ENCODE peak calls at places on chromosomes 2 and 18, in eight cellular contexts. One of them, this sample, is unnamed.

GRCh38 chr18:80034852-80035406 is 695 bp downstream of the RBFA start:
- DNase-seq in endothelial cell of umbilical vein: peak; percentile 20
- DNase-seq in sigmoid colon: no peak
- DNase-seq in lower leg skin: no peak
- DNase-seq in uterus: no peak
- DNase-seq in IMR-90: no peak
- DNase-seq in H54: no peak
- DNase-seq in A549: no peak
- DNase-seq in this sample: peak; percentile 38

GRCh38 chr2:113700186-113700841 is 56.1 kb downstream of the SLC35F5 start:
- DNase-seq in sigmoid colon: no peak
- DNase-seq in uterus: no peak
- DNase-seq in endothelial cell of umbilical vein: no peak
- DNase-seq in IMR-90: peak; percentile 15
- DNase-seq in H54: peak; percentile 18
- DNase-seq in lower leg skin: no peak
- DNase-seq in A549: no peak
- DNase-seq in this sample: peak; percentile 64

GRCh38 chr2:9528036-9528787 is 27.4 kb downstream of the ADAM17 start:
- DNase-seq in lower leg skin: no peak
- DNase-seq in endothelial cell of umbilical vein: peak; percentile 17
- DNase-seq in IMR-90: peak; percentile 43
- DNase-seq in H54: no peak
- DNase-seq in sigmoid colon: no peak
- DNase-seq in uterus: no peak
- DNase-seq in A549: no peak
- DNase-seq in this sample: no peak

GRCh38 chr18:75350440-75350839 is 77.1 kb downstream of the SMIM21 start:
- DNase-seq in sigmoid colon: no peak
- DNase-seq in endothelial cell of umbilical vein: no peak
- DNase-seq in lower leg skin: no peak
- DNase-seq in IMR-90: no peak
- DNase-seq in A549: no peak
- DNase-seq in uterus: no peak
- DNase-seq in H54: no peak
- DNase-seq in this sample: no peak

GRCh38 chr2:1727796-1728474 is 16.4 kb downstream of the PXDN start:
- DNase-seq in A549: no peak
- DNase-seq in IMR-90: no peak
- DNase-seq in uterus: peak; percentile 19
- DNase-seq in H54: no peak
- DNase-seq in endothelial cell of umbilical vein: no peak
- DNase-seq in lower leg skin: peak; percentile 74
- DNase-seq in sigmoid colon: peak; percentile 67
- DNase-seq in this sample: no peak

GRCh38 chr18:15198116-15198389 is 450.1 kb downstream of the ANKRD30B start:
- DNase-seq in uterus: no peak
- DNase-seq in sigmoid colon: no peak
- DNase-seq in A549: no peak
- DNase-seq in endothelial cell of umbilical vein: no peak
- DNase-seq in H54: no peak
- DNase-seq in lower leg skin: no peak
- DNase-seq in IMR-90: no peak
- DNase-seq in this sample: no peak

GRCh38 chr2:58502931-58503330 is 261.8 kb upstream of the FANCL start:
- DNase-seq in sigmoid colon: no peak
- DNase-seq in H54: no peak
- DNase-seq in endothelial cell of umbilical vein: no peak
- DNase-seq in uterus: no peak
- DNase-seq in IMR-90: no peak
- DNase-seq in lower leg skin: no peak
- DNase-seq in A549: no peak
- DNase-seq in this sample: no peak

GRCh38 chr2:237563816-237564215 is 2.6 kb upstream of the PRLH start:
- DNase-seq in endothelial cell of umbilical vein: peak; percentile 14
- DNase-seq in sigmoid colon: peak; percentile 62
- DNase-seq in IMR-90: peak; percentile 23
- DNase-seq in A549: no peak
- DNase-seq in H54: no peak
- DNase-seq in lower leg skin: no peak
- DNase-seq in uterus: no peak
- DNase-seq in this sample: no peak

GRCh38 chr18:55136864-55137263 is 177.6 kb upstream of the CCDC68 start:
- DNase-seq in sigmoid colon: no peak
- DNase-seq in A549: no peak
- DNase-seq in lower leg skin: no peak
- DNase-seq in H54: peak; percentile 7
- DNase-seq in uterus: no peak
- DNase-seq in IMR-90: peak; percentile 70
- DNase-seq in endothelial cell of umbilical vein: peak; percentile 5
- DNase-seq in this sample: no peak

GRCh38 chr18:50695431-50696176 is 124.2 kb downstream of the MRO start:
- DNase-seq in A549: no peak
- DNase-seq in uterus: no peak
- DNase-seq in H54: no peak
- DNase-seq in sigmoid colon: peak; percentile 47
- DNase-seq in IMR-90: no peak
- DNase-seq in endothelial cell of umbilical vein: no peak
- DNase-seq in lower leg skin: no peak
- DNase-seq in this sample: no peak

GRCh38 chr2:112075490-112076260 is 20.6 kb downstream of the TMEM87B start:
- DNase-seq in A549: no peak
- DNase-seq in endothelial cell of umbilical vein: peak; percentile 86
- DNase-seq in IMR-90: peak; percentile 29
- DNase-seq in lower leg skin: no peak
- DNase-seq in uterus: no peak
- DNase-seq in sigmoid colon: no peak
- DNase-seq in H54: no peak
- DNase-seq in this sample: no peak

GRCh38 chr18:448116-448515 is 52.4 kb downstream of the COLEC12 start:
- DNase-seq in endothelial cell of umbilical vein: peak; percentile 77
- DNase-seq in A549: no peak
- DNase-seq in H54: no peak
- DNase-seq in IMR-90: peak; percentile 22
- DNase-seq in uterus: no peak
- DNase-seq in lower leg skin: no peak
- DNase-seq in sigmoid colon: no peak
- DNase-seq in this sample: no peak

GRCh38 chr2:152336103-152336853 is 1.3 kb downstream of the FMNL2 start:
- DNase-seq in sigmoid colon: peak; percentile 84
- DNase-seq in H54: peak; percentile 52
- DNase-seq in A549: peak; percentile 33
- DNase-seq in endothelial cell of umbilical vein: peak; percentile 54
- DNase-seq in uterus: peak; percentile 55
- DNase-seq in lower leg skin: peak; percentile 93
- DNase-seq in IMR-90: peak; percentile 47
- DNase-seq in this sample: no peak

GRCh38 chr2:152335851-152336102 is 803 bp downstream of the FMNL2 start:
- DNase-seq in IMR-90: no peak
- DNase-seq in A549: no peak
- DNase-seq in uterus: peak; percentile 23
- DNase-seq in lower leg skin: peak; percentile 85
- DNase-seq in sigmoid colon: no peak
- DNase-seq in H54: peak; percentile 26
- DNase-seq in endothelial cell of umbilical vein: no peak
- DNase-seq in this sample: no peak

GRCh38 chr2:152336854-152337510 is 2.0 kb downstream of the FMNL2 start:
- DNase-seq in sigmoid colon: peak; percentile 89
- DNase-seq in IMR-90: peak; percentile 53
- DNase-seq in H54: peak; percentile 6
- DNase-seq in uterus: peak; percentile 60
- DNase-seq in endothelial cell of umbilical vein: no peak
- DNase-seq in lower leg skin: no peak
- DNase-seq in A549: no peak
- DNase-seq in this sample: no peak

GRCh38 chr2:152334701-152335015 is 316 bp upstream of the FMNL2 start:
- DNase-seq in lower leg skin: no peak
- DNase-seq in A549: no peak
- DNase-seq in IMR-90: no peak
- DNase-seq in sigmoid colon: no peak
- DNase-seq in uterus: no peak
- DNase-seq in H54: no peak
- DNase-seq in endothelial cell of umbilical vein: no peak
- DNase-seq in this sample: no peak

GRCh38 chr2:152335016-152335850 is at the start of gene FMNL2:
- DNase-seq in uterus: peak; percentile 83
- DNase-seq in sigmoid colon: peak; percentile 91
- DNase-seq in H54: peak; percentile 76
- DNase-seq in IMR-90: peak; percentile 65
- DNase-seq in endothelial cell of umbilical vein: peak; percentile 89
- DNase-seq in A549: peak; percentile 66
- DNase-seq in lower leg skin: peak; percentile 96
- DNase-seq in this sample: peak; percentile 55
- TF ChIP-seq POLR2A in uterus: peak; percentile 77
- TF ChIP-seq POLR2A in sigmoid colon: peak; percentile 32
- TF ChIP-seq POLR2A in H54: peak; percentile 52
- TF ChIP-seq POLR2A in IMR-90: peak; percentile 56
- TF ChIP-seq POLR2A in endothelial cell of umbilical vein: peak; percentile 88
- TF ChIP-seq POLR2A in A549: peak; percentile 87
- TF ChIP-seq POLR2A in lower leg skin: no peak
- TF ChIP-seq POLR2A in this sample: no peak

GRCh38 chr2:195486987-195487644 is 169.9 kb upstream of the SLC39A10 start:
- DNase-seq in IMR-90: peak; percentile 81
- DNase-seq in sigmoid colon: no peak
- DNase-seq in endothelial cell of umbilical vein: no peak
- DNase-seq in uterus: no peak
- DNase-seq in H54: peak; percentile 15
- DNase-seq in lower leg skin: no peak
- DNase-seq in A549: peak; percentile 24
- DNase-seq in this sample: peak; percentile 93
- TF ChIP-seq POLR2A in IMR-90: no peak
- TF ChIP-seq POLR2A in sigmoid colon: no peak
- TF ChIP-seq POLR2A in endothelial cell of umbilical vein: no peak
- TF ChIP-seq POLR2A in uterus: no peak
- TF ChIP-seq POLR2A in H54: no peak
- TF ChIP-seq POLR2A in lower leg skin: no peak
- TF ChIP-seq POLR2A in A549: no peak
- TF ChIP-seq POLR2A in this sample: no peak

DNA sequence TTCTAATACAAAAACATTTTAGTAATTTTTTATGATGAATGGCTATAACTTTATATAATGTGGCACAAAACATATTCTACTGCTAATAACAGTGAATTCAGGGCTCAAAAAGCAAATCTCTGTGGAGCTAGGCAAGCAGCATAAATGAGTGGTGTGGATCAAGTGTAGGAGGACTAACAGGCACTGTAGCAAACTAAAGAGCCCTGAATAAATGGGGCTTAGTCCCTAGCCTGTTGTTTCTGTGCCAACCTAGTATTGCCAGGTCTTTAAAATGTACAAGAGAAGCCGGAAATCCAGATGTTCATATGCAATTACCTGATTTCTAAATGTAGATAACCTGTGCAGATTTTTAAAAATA is 18.5 kb downstream of the REL start:
- DNase-seq in uterus: no peak
- DNase-seq in A549: no peak
- DNase-seq in H54: no peak
- DNase-seq in IMR-90: no peak
- DNase-seq in endothelial cell of umbilical vein: no peak
- DNase-seq in sigmoid colon: no peak
- DNase-seq in lower leg skin: no peak
- DNase-seq in this sample: no peak
- TF ChIP-seq POLR2A in uterus: no peak
- TF ChIP-seq POLR2A in A549: no peak
- TF ChIP-seq POLR2A in H54: no peak
- TF ChIP-seq POLR2A in IMR-90: no peak
- TF ChIP-seq POLR2A in endothelial cell of umbilical vein: no peak
- TF ChIP-seq POLR2A in sigmoid colon: no peak
- TF ChIP-seq POLR2A in lower leg skin: no peak
- TF ChIP-seq POLR2A in this sample: no peak

DNA sequence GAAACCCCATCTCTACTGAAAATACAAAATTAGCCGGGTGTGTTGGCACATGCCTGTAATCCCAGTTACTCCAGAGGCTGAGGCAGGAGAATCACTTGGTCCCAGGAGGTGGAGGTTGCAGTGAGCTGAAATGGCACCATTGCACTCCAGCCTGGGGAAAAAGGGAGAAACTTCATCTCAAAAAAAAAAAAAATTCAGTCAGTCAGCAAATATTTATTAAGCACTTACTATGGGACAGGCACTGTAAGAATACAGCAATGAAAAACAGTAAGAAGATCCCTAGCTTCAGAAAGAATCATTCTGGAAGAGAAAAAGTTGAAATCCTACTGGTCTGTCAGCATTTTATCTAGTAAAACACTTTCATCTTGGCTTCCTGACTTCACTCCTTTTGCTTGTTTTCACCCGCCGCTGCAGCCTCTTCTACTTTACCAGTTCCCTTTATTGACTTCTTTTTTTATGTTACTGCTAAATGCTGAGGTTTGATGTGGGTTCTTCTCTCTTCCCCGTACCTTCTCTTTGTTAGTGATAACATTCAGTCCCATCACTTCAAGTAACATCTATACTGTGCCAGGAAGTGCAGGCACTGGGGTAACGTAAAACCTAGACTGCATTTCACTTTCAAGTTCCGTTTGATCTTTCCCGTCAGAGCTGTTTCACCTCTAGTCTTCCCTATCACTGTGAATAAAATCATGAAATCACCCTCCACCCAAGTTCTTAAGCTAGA is 10.8 kb upstream of the TAF4B start:
- DNase-seq in H54: no peak
- DNase-seq in lower leg skin: no peak
- DNase-seq in A549: no peak
- DNase-seq in sigmoid colon: no peak
- DNase-seq in endothelial cell of umbilical vein: no peak
- DNase-seq in uterus: no peak
- DNase-seq in IMR-90: no peak
- DNase-seq in this sample: no peak
- TF ChIP-seq POLR2A in H54: no peak
- TF ChIP-seq POLR2A in lower leg skin: no peak
- TF ChIP-seq POLR2A in A549: no peak
- TF ChIP-seq POLR2A in sigmoid colon: no peak
- TF ChIP-seq POLR2A in endothelial cell of umbilical vein: no peak
- TF ChIP-seq POLR2A in uterus: no peak
- TF ChIP-seq POLR2A in IMR-90: no peak
- TF ChIP-seq POLR2A in this sample: no peak

GRCh38 chr2:215376103-215376780 is 59.6 kb downstream of the FN1 start:
- DNase-seq in IMR-90: no peak
- DNase-seq in lower leg skin: no peak
- DNase-seq in H54: no peak
- DNase-seq in endothelial cell of umbilical vein: no peak
- DNase-seq in sigmoid colon: no peak
- DNase-seq in uterus: no peak
- DNase-seq in A549: no peak
- DNase-seq in this sample: no peak
- TF ChIP-seq POLR2A in IMR-90: no peak
- TF ChIP-seq POLR2A in lower leg skin: no peak
- TF ChIP-seq POLR2A in H54: no peak
- TF ChIP-seq POLR2A in endothelial cell of umbilical vein: no peak
- TF ChIP-seq POLR2A in sigmoid colon: no peak
- TF ChIP-seq POLR2A in uterus: no peak
- TF ChIP-seq POLR2A in A549: no peak
- TF ChIP-seq POLR2A in this sample: no peak

GRCh38 chr2:215432759-215433594 is 2.9 kb downstream of the FN1 start:
- DNase-seq in H54: no peak
- DNase-seq in endothelial cell of umbilical vein: peak; percentile 31
- DNase-seq in lower leg skin: no peak
- DNase-seq in IMR-90: no peak
- DNase-seq in sigmoid colon: no peak
- DNase-seq in A549: no peak
- DNase-seq in uterus: no peak
- DNase-seq in this sample: no peak
- TF ChIP-seq POLR2A in H54: no peak
- TF ChIP-seq POLR2A in endothelial cell of umbilical vein: peak; percentile 33
- TF ChIP-seq POLR2A in lower leg skin: no peak
- TF ChIP-seq POLR2A in IMR-90: peak; percentile 13
- TF ChIP-seq POLR2A in sigmoid colon: no peak
- TF ChIP-seq POLR2A in A549: no peak
- TF ChIP-seq POLR2A in uterus: no peak
- TF ChIP-seq POLR2A in this sample: no peak